ENCODE peak calls at places on chromosomes 11 and 22, in four cellular contexts. M is sigmoid colon, E is pancreas, G is AG10803. K is an unnamed sample.
A peak's percentile ranks its signal among the peaks of the same experiment; 100 is the strongest.

GRCh38 chr22:29912605-29913398 is 29.8 kb downstream of the MTMR3 start:
- DNase-seq in M (no peak), G (peak; percentile 89), E (no peak), K (peak; percentile 89)

GRCh38 chr11:106152013-106152412 is 74.6 kb downstream of the AASDHPPT start:
- DNase-seq in M (no peak), E (peak; percentile 27), G (peak; percentile 37), K (peak; percentile 30)

GRCh38 chr22:42202048-42202447 is 68.4 kb downstream of the TCF20 start:
- DNase-seq in G (no peak), E (no peak), M (no peak), K (no peak)

GRCh38 chr11:79400717-79401330 is 40.0 kb downstream of the TENM4 start:
- DNase-seq in E (peak; percentile 19), M (no peak), G (no peak), K (peak; percentile 47)

GRCh38 chr11:123582992-123583504 is 71.4 kb downstream of the SCN3B start:
- DNase-seq in E (no peak), G (no peak), M (no peak), K (no peak)

GRCh38 chr11:75654314-75654713 is 14.5 kb downstream of the MAP6 start:
- DNase-seq in G (peak; percentile 72), E (no peak), M (no peak), K (peak; percentile 56)

GRCh38 chr11:59216654-59217640 is 4.2 kb upstream of the MPEG1 start:
- DNase-seq in E (no peak), M (peak; percentile 79), G (peak; percentile 58), K (peak; percentile 61)

GRCh38 chr11:17479284-17480214 is 2.9 kb upstream of the ABCC8 start:
- DNase-seq in E (no peak), G (no peak), M (no peak), K (peak; percentile 15)

GRCh38 chr22:46561435-46561905 is 24.1 kb upstream of the CELSR1 start:
- DNase-seq in M (no peak), G (no peak), E (peak; percentile 12), K (no peak)

GRCh38 chr11:58934945-58935513 is 4.3 kb upstream of the GLYATL1 start:
- DNase-seq in E (no peak), G (no peak), M (no peak), K (no peak)

GRCh38 chr11:129374993-129375721 is 491 bp upstream of the BARX2 start:
- DNase-seq in G (no peak), M (no peak), E (peak; percentile 73), K (peak; percentile 16)

GRCh38 chr11:27470166-27470565 is 2.4 kb downstream of the LGR4 start:
- DNase-seq in M (no peak), G (no peak), E (no peak), K (no peak)
- H3K4me3 ChIP-seq in M (peak overlapping the region; percentile 97), G (peak overlapping the region; percentile 76), E (peak overlapping the region; percentile 70), K (no peak overlapping the region)

GRCh38 chr11:61106296-61106695 is 4.0 kb downstream of the CD5 start:
- DNase-seq in E (no peak), M (no peak), G (no peak), K (no peak)

GRCh38 chr11:61098778-61099177 is 3.5 kb upstream of the CD5 start:
- DNase-seq in M (no peak), E (no peak), G (no peak), K (no peak)

GRCh38 chr11:61104963-61105362 is 2.7 kb downstream of the CD5 start:
- DNase-seq in M (peak; percentile 51), E (no peak), G (no peak), K (no peak)

GRCh38 chr11:61103851-61104423 is 1.6 kb downstream of the CD5 start:
- DNase-seq in M (peak; percentile 10), G (no peak), E (no peak), K (no peak)

DNA sequence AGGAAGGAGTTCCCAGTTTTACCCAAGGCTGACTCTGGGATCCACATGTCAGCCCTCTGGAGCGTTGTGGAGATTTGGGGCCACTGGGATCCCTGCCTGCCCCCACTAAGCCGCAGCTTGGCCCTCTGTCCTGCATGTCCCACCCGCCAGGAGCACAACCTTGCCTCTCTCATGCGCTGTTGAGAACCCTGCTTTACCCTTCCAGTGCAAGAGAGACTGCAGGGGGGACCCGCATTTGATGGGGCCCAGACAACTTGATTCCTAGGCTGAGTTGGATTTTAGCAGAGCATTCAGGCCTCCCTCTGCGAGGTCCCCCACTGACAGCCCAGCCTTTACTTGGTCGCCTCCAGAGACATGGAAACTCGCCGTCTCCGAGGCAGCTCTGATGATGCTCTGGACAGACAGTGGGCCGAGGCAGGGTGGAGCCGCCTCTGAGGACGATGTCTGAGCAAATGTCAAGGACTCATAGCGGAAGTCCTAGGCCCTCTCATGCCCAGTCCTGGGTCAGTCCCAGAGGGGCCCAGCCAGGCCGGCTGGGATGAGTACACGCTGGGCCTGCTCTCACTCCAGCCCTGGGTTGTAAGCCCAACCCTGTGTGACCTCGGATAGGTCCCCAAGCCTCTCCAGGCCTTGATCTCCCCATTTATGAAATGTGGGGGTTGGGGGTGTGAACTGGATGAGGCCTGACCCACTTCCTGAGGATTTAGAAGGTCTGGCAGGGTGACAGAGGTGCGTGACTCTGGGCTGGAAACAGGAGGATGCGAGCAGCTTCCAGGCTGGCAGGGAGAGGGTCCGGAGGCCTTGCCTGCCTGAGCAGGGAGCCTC is 590 bp downstream of the CD5 start:
- DNase-seq in E (no peak), G (no peak), M (no peak), K (no peak)
- H3K4me3 ChIP-seq in E (no peak overlapping the region), G (no peak overlapping the region), M (no peak overlapping the region), K (no peak overlapping the region)

GRCh38 chr11:313304-313786 is 495 bp upstream of the IFITM1 start:
- DNase-seq in G (no peak), M (no peak), E (peak; percentile 15), K (no peak)
- H3K4me3 ChIP-seq in G (peak overlapping the region; percentile 80), M (no peak overlapping the region), E (no peak overlapping the region), K (no peak overlapping the region)

GRCh38 chr22:39470462-39471335 is 13.9 kb downstream of the MGAT3 start:
- DNase-seq in M (no peak), G (no peak), E (no peak), K (no peak)
- H3K4me3 ChIP-seq in M (no peak overlapping the region), G (no peak overlapping the region), E (no peak overlapping the region), K (no peak overlapping the region)